ENCODE peak calls at places on chromosomes 13 and 19, in five cellular contexts. One of them, this sample, is unnamed.

GRCh38 chr13:29472317-29472961 is 123.0 kb downstream of the SLC7A1 start:
- DNase-seq in IMR-90: peak; percentile 58
- DNase-seq in mucosa of descending colon: peak; percentile 78
- DNase-seq in heart left ventricle: no peak
- DNase-seq in H1: no peak
- DNase-seq in this sample: peak; percentile 81

GRCh38 chr13:106376411-106377112 is 158.9 kb downstream of the EFNB2 start:
- DNase-seq in heart left ventricle: no peak
- DNase-seq in H1: no peak
- DNase-seq in IMR-90: peak; percentile 95
- DNase-seq in mucosa of descending colon: no peak
- DNase-seq in this sample: peak; percentile 15

GRCh38 chr13:94711561-94712286 is 621 bp downstream of the SOX21 start:
- DNase-seq in heart left ventricle: no peak
- DNase-seq in mucosa of descending colon: peak; percentile 12
- DNase-seq in IMR-90: no peak
- DNase-seq in H1: no peak
- DNase-seq in this sample: peak; percentile 46

GRCh38 chr13:27592865-27593264 is 27.5 kb downstream of the LNX2 start:
- DNase-seq in mucosa of descending colon: no peak
- DNase-seq in H1: no peak
- DNase-seq in heart left ventricle: no peak
- DNase-seq in IMR-90: no peak
- DNase-seq in this sample: no peak

GRCh38 chr19:43534305-43534612 is 1.3 kb downstream of the ZNF575 start:
- DNase-seq in IMR-90: no peak
- DNase-seq in mucosa of descending colon: no peak
- DNase-seq in heart left ventricle: no peak
- DNase-seq in H1: no peak
- DNase-seq in this sample: no peak

GRCh38 chr13:41577437-41577836 is 120.1 kb downstream of the RGCC start:
- DNase-seq in mucosa of descending colon: no peak
- DNase-seq in H1: no peak
- DNase-seq in heart left ventricle: peak; percentile 65
- DNase-seq in IMR-90: peak; percentile 16
- DNase-seq in this sample: no peak

GRCh38 chr19:35048911-35049411 is 7.4 kb downstream of the HPN start:
- DNase-seq in H1: no peak
- DNase-seq in IMR-90: no peak
- DNase-seq in heart left ventricle: peak; percentile 81
- DNase-seq in mucosa of descending colon: no peak
- DNase-seq in this sample: peak; percentile 56

GRCh38 chr13:36131215-36131930 is at the start of gene DCLK1:
- DNase-seq in IMR-90: no peak
- DNase-seq in heart left ventricle: peak; percentile 81
- DNase-seq in H1: no peak
- DNase-seq in mucosa of descending colon: peak; percentile 21
- DNase-seq in this sample: peak; percentile 74

GRCh38 chr19:43224855-43225253 is 19.4 kb upstream of the PSG4 start:
- DNase-seq in IMR-90: no peak
- DNase-seq in H1: no peak
- DNase-seq in heart left ventricle: no peak
- DNase-seq in mucosa of descending colon: no peak
- DNase-seq in this sample: no peak

GRCh38 chr19:52662631-52663030 is 24.5 kb upstream of the ZNF83 start:
- DNase-seq in heart left ventricle: no peak
- DNase-seq in H1: no peak
- DNase-seq in mucosa of descending colon: no peak
- DNase-seq in IMR-90: no peak
- DNase-seq in this sample: no peak

GRCh38 chr19:676343-677105 is at the start of gene FSTL3:
- DNase-seq in H1: no peak
- DNase-seq in mucosa of descending colon: no peak
- DNase-seq in IMR-90: no peak
- DNase-seq in heart left ventricle: no peak
- DNase-seq in this sample: no peak

GRCh38 chr19:47540748-47541147 is 25.9 kb upstream of the NAPA start:
- DNase-seq in H1: no peak
- DNase-seq in mucosa of descending colon: no peak
- DNase-seq in heart left ventricle: no peak
- DNase-seq in IMR-90: peak; percentile 51
- DNase-seq in this sample: no peak
- TF ChIP-seq CTCF in H1: peak; percentile 10
- TF ChIP-seq CTCF in mucosa of descending colon: no peak
- TF ChIP-seq CTCF in heart left ventricle: no peak
- TF ChIP-seq CTCF in IMR-90: peak; percentile 44
- TF ChIP-seq CTCF in this sample: no peak

GRCh38 chr19:2543463-2544442 is 67.8 kb downstream of the GADD45B start:
- DNase-seq in mucosa of descending colon: peak; percentile 85
- DNase-seq in heart left ventricle: peak; percentile 97
- DNase-seq in H1: peak; percentile 81
- DNase-seq in IMR-90: peak; percentile 98
- DNase-seq in this sample: peak; percentile 95
- H3K4me1 ChIP-seq in mucosa of descending colon: peaks cover 26% of the 10 kb centered on the region
- H3K4me1 ChIP-seq in heart left ventricle: peaks cover 71% of the 10 kb centered on the region
- H3K4me1 ChIP-seq in H1: peaks cover 3% of the 10 kb centered on the region
- H3K4me1 ChIP-seq in IMR-90: peaks cover 33% of the 10 kb centered on the region
- H3K4me1 ChIP-seq in this sample: peaks cover 9% of the 10 kb centered on the region

GRCh38 chr19:14080887-14081796 is 4.4 kb downstream of the C19orf67 start:
- DNase-seq in heart left ventricle: peak; percentile 98
- DNase-seq in mucosa of descending colon: peak; percentile 99
- DNase-seq in IMR-90: peak; percentile 99
- DNase-seq in H1: peak; percentile 97
- DNase-seq in this sample: peak; percentile 97

GRCh38 chr19:14085309-14085995 is at the start of gene C19orf67:
- DNase-seq in heart left ventricle: no peak
- DNase-seq in H1: no peak
- DNase-seq in mucosa of descending colon: no peak
- DNase-seq in IMR-90: no peak
- DNase-seq in this sample: no peak

GRCh38 chr19:14082675-14082960 is 3.0 kb downstream of the C19orf67 start:
- DNase-seq in heart left ventricle: no peak
- DNase-seq in mucosa of descending colon: no peak
- DNase-seq in H1: no peak
- DNase-seq in IMR-90: no peak
- DNase-seq in this sample: no peak

GRCh38 chr19:14078406-14078805 is 5.8 kb downstream of the MISP3 start:
- DNase-seq in mucosa of descending colon: no peak
- DNase-seq in heart left ventricle: no peak
- DNase-seq in IMR-90: peak; percentile 38
- DNase-seq in H1: no peak
- DNase-seq in this sample: no peak

GRCh38 chr19:14081797-14082674 is 3.5 kb downstream of the C19orf67 start:
- DNase-seq in H1: no peak
- DNase-seq in mucosa of descending colon: peak; percentile 63
- DNase-seq in IMR-90: peak; percentile 27
- DNase-seq in heart left ventricle: peak; percentile 76
- DNase-seq in this sample: no peak
- TF ChIP-seq CTCF in H1: no peak
- TF ChIP-seq CTCF in mucosa of descending colon: no peak
- TF ChIP-seq CTCF in IMR-90: no peak
- TF ChIP-seq CTCF in heart left ventricle: no peak
- TF ChIP-seq CTCF in this sample: no peak

GRCh38 chr19:8449830-8450229 is 5.1 kb downstream of the HNRNPM start:
- DNase-seq in H1: no peak
- DNase-seq in mucosa of descending colon: no peak
- DNase-seq in heart left ventricle: no peak
- DNase-seq in IMR-90: no peak
- DNase-seq in this sample: no peak
- H3K4me1 ChIP-seq in H1: peaks cover 17% of the 10 kb centered on the region
- H3K4me1 ChIP-seq in mucosa of descending colon: peaks cover 53% of the 10 kb centered on the region
- H3K4me1 ChIP-seq in heart left ventricle: peaks cover 74% of the 10 kb centered on the region
- H3K4me1 ChIP-seq in IMR-90: peaks cover 15% of the 10 kb centered on the region
- H3K4me1 ChIP-seq in this sample: no peaks in the 10 kb centered on the region

GRCh38 chr13:97068964-97069815 is 74.9 kb upstream of the OXGR1 start:
- DNase-seq in mucosa of descending colon: no peak
- DNase-seq in heart left ventricle: no peak
- DNase-seq in IMR-90: no peak
- DNase-seq in H1: no peak
- DNase-seq in this sample: no peak

GRCh38 chr13:97068146-97068545 is 73.9 kb upstream of the OXGR1 start:
- DNase-seq in heart left ventricle: no peak
- DNase-seq in mucosa of descending colon: no peak
- DNase-seq in H1: no peak
- DNase-seq in IMR-90: peak; percentile 6
- DNase-seq in this sample: no peak

GRCh38 chr13:97072297-97072696 is 78.0 kb upstream of the OXGR1 start:
- DNase-seq in H1: no peak
- DNase-seq in IMR-90: no peak
- DNase-seq in heart left ventricle: no peak
- DNase-seq in mucosa of descending colon: peak; percentile 38
- DNase-seq in this sample: no peak

DNA sequence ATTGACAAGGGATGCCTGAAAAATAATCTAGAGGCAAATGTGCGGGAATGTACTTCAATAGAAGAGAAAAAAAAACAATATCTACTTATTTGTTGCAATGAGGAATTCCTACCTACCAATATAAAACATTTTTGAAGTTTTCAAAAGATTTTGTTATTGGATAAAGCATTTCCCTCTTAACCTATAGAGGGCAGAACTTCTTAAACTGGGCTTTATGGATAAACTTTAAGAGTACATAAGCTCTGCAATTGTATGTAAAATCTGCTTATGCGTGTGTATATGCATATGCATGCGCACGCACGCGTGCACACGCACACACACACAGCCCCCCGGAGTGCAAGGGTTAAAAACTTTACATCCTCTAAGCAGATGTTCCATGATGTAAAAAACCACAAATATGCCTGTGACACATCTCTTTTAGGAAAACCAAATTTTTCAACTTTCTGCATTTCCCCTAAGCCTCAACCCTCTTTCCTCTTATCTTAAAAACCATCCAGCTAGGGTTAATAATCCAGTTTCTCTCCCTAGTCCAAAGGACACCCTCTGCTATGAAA is 73.1 kb upstream of the OXGR1 start:
- DNase-seq in H1: no peak
- DNase-seq in heart left ventricle: no peak
- DNase-seq in mucosa of descending colon: no peak
- DNase-seq in IMR-90: no peak
- DNase-seq in this sample: no peak
- TF ChIP-seq CTCF in H1: no peak
- TF ChIP-seq CTCF in heart left ventricle: no peak
- TF ChIP-seq CTCF in mucosa of descending colon: no peak
- TF ChIP-seq CTCF in IMR-90: peak; percentile 14
- TF ChIP-seq CTCF in this sample: no peak

GRCh38 chr13:75400775-75401174 is 81.2 kb downstream of the TBC1D4 start:
- DNase-seq in heart left ventricle: no peak
- DNase-seq in H1: no peak
- DNase-seq in mucosa of descending colon: no peak
- DNase-seq in IMR-90: no peak
- DNase-seq in this sample: no peak

GRCh38 chr13:75405976-75406703 is 75.8 kb downstream of the TBC1D4 start:
- DNase-seq in IMR-90: no peak
- DNase-seq in heart left ventricle: no peak
- DNase-seq in mucosa of descending colon: no peak
- DNase-seq in H1: no peak
- DNase-seq in this sample: no peak

GRCh38 chr13:75404721-75405120 is 77.2 kb downstream of the TBC1D4 start:
- DNase-seq in heart left ventricle: no peak
- DNase-seq in IMR-90: no peak
- DNase-seq in H1: no peak
- DNase-seq in mucosa of descending colon: no peak
- DNase-seq in this sample: no peak

GRCh38 chr13:75399879-75400217 is 82.1 kb downstream of the TBC1D4 start:
- DNase-seq in mucosa of descending colon: no peak
- DNase-seq in H1: no peak
- DNase-seq in heart left ventricle: no peak
- DNase-seq in IMR-90: no peak
- DNase-seq in this sample: no peak

GRCh38 chr13:75402787-75403186 is 79.2 kb downstream of the TBC1D4 start:
- DNase-seq in IMR-90: no peak
- DNase-seq in mucosa of descending colon: no peak
- DNase-seq in H1: no peak
- DNase-seq in heart left ventricle: peak; percentile 83
- DNase-seq in this sample: peak; percentile 56
- H3K4me1 ChIP-seq in IMR-90: peaks cover 7% of the 10 kb centered on the region
- H3K4me1 ChIP-seq in mucosa of descending colon: no peaks in the 10 kb centered on the region
- H3K4me1 ChIP-seq in H1: peaks cover 7% of the 10 kb centered on the region
- H3K4me1 ChIP-seq in heart left ventricle: no peaks in the 10 kb centered on the region
- H3K4me1 ChIP-seq in this sample: peaks cover 7% of the 10 kb centered on the region

GRCh38 chr19:49324801-49325491 is at the start of gene SLC6A16:
- DNase-seq in heart left ventricle: no peak
- DNase-seq in mucosa of descending colon: no peak
- DNase-seq in IMR-90: no peak
- DNase-seq in H1: no peak
- DNase-seq in this sample: no peak
- TF ChIP-seq CTCF in heart left ventricle: no peak
- TF ChIP-seq CTCF in mucosa of descending colon: no peak
- TF ChIP-seq CTCF in IMR-90: no peak
- TF ChIP-seq CTCF in H1: no peak
- TF ChIP-seq CTCF in this sample: no peak

DNA sequence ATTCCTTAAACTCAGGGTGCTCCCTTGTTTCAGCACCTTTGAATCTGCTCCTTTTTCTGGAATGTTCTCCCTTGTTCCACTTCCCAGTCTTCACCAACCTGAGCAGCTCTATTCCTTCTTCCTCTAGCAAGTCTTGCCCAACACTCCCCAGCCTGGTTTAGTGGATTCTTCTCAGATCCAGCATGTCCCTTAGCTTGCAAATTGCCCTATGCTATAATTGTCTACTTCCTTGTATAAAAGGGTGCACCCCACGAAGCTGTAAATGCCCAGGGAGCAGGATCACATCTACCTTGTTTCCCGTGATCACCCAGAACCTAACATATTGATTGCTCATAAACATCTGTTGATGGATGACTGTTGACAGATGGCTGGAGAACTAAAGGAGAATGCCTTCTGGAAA is 93.1 kb upstream of the C1QTNF9B start:
- DNase-seq in heart left ventricle: no peak
- DNase-seq in H1: no peak
- DNase-seq in mucosa of descending colon: no peak
- DNase-seq in IMR-90: no peak
- DNase-seq in this sample: no peak
- H3K4me1 ChIP-seq in heart left ventricle: peaks cover 11% of the 10 kb centered on the region
- H3K4me1 ChIP-seq in H1: no peaks in the 10 kb centered on the region
- H3K4me1 ChIP-seq in mucosa of descending colon: peaks cover 13% of the 10 kb centered on the region
- H3K4me1 ChIP-seq in IMR-90: peaks cover 19% of the 10 kb centered on the region
- H3K4me1 ChIP-seq in this sample: no peaks in the 10 kb centered on the region

GRCh38 chr13:76164290-76164689 is 528.2 kb downstream of the LMO7 start:
- DNase-seq in IMR-90: no peak
- DNase-seq in heart left ventricle: no peak
- DNase-seq in mucosa of descending colon: peak; percentile 1
- DNase-seq in H1: no peak
- DNase-seq in this sample: no peak
- TF ChIP-seq CTCF in IMR-90: no peak
- TF ChIP-seq CTCF in heart left ventricle: no peak
- TF ChIP-seq CTCF in mucosa of descending colon: no peak
- TF ChIP-seq CTCF in H1: no peak
- TF ChIP-seq CTCF in this sample: no peak

This sample was measured in BE2C.